ENCODE peak calls at places on chromosomes 7 and 10, in ten cellular contexts. I, G, E, T, H, M, Z, J, U and C are unnamed samples.

GRCh38 chr7:46569117-46569433 is 648.0 kb upstream of the IGFBP3 start:
- DNase-seq in M (peak; percentile 31), I (no peak), Z (no peak), H (no peak), U (no peak), G (no peak), T (no peak), E (no peak), J (no peak), C (no peak)

GRCh38 chr7:137142376-137142775 is 201.2 kb downstream of the PTN start:
- DNase-seq in G (no peak), M (no peak), I (no peak), U (no peak), T (no peak), H (no peak), Z (no peak), J (no peak), E (no peak), C (no peak)

GRCh38 chr10:69326692-69327091 is 48.4 kb downstream of the HK1 start:
- DNase-seq in I (no peak), G (no peak), U (no peak), H (no peak), M (no peak), T (no peak), E (no peak), Z (no peak), J (no peak), C (no peak)

GRCh38 chr7:18552943-18553584 is 57.5 kb downstream of the HDAC9 start:
- DNase-seq in Z (no peak), E (no peak), T (no peak), I (no peak), H (no peak), G (no peak), M (peak; percentile 13), J (no peak), U (no peak), C (no peak)

GRCh38 chr10:28137907-28138880 is 139.3 kb upstream of the ODAD2 start:
- DNase-seq in E (no peak), T (no peak), H (no peak), G (no peak), U (peak; percentile 63), J (no peak), M (peak; percentile 51), Z (no peak), I (no peak), C (no peak)

GRCh38 chr7:46544396-46545008 is 623.4 kb upstream of the IGFBP3 start:
- DNase-seq in Z (no peak), T (no peak), I (no peak), H (no peak), E (no peak), U (peak; percentile 90), G (no peak), M (peak; percentile 71), J (no peak), C (no peak)

GRCh38 chr7:137625197-137625596 is 221.6 kb downstream of the DGKI start:
- DNase-seq in M (no peak), J (no peak), H (no peak), T (no peak), Z (no peak), G (no peak), E (no peak), I (no peak), U (no peak), C (no peak)

GRCh38 chr7:134669388-134669787 is 22.7 kb downstream of the BPGM start:
- DNase-seq in U (no peak), I (no peak), M (no peak), T (no peak), H (no peak), Z (no peak), E (no peak), J (no peak), G (no peak), C (no peak)

GRCh38 chr7:39588401-39588800 is 22.2 kb downstream of the YAE1 start:
- DNase-seq in G (no peak), H (no peak), Z (no peak), U (no peak), J (no peak), M (no peak), E (no peak), T (no peak), I (no peak), C (no peak)